ENCODE peak calls at places on chromosomes 1 and 21, in eight cellular contexts. E is neuronal stem cell, N is PC-9, P is aorta, I is dorsolateral prefrontal cortex, M is Panc1, V is mesendoderm, K is coronary artery. R is an unnamed sample.

GRCh38 chr1:227428803-227429202 is 110.5 kb upstream of the CDC42BPA start:
- DNase-seq in N (peak), I (no peak), P (no peak), V (no peak), K (no peak), M (no peak), E (no peak), R (no peak)

GRCh38 chr1:31617917-31618746 is 643 bp downstream of the HCRTR1 start:
- DNase-seq in V (peak), N (peak), K (peak), E (peak), I (no peak), M (no peak), P (no peak), R (no peak)

GRCh38 chr1:8740034-8740449 is 77.4 kb downstream of the RERE start:
- DNase-seq in E (no peak), K (no peak), V (no peak), M (no peak), P (no peak), I (no peak), N (no peak), R (no peak)

GRCh38 chr1:223256034-223256433 is 107.9 kb downstream of the SUSD4 start:
- DNase-seq in V (no peak), E (no peak), I (no peak), K (no peak), N (no peak), M (no peak), P (no peak), R (peak)

GRCh38 chr1:195604287-195604686 is 1004.0 kb downstream of the KCNT2 start:
- DNase-seq in E (no peak), I (no peak), K (no peak), M (no peak), P (no peak), N (no peak), V (no peak), R (no peak)

GRCh38 chr1:116368241-116368640 is 4.8 kb upstream of the ATP1A1 start:
- DNase-seq in E (no peak), I (no peak), K (no peak), P (no peak), V (no peak), M (no peak), N (no peak), R (no peak)

GRCh38 chr1:178483251-178483957 is 13.4 kb downstream of the CLEC20A start:
- DNase-seq in E (no peak), N (no peak), V (no peak), I (no peak), K (no peak), P (no peak), M (no peak), R (no peak)

GRCh38 chr1:100530901-100531487 is 6.9 kb upstream of the GPR88 start:
- DNase-seq in K (no peak), I (no peak), N (no peak), V (no peak), E (no peak), M (no peak), P (peak), R (no peak)

GRCh38 chr1:2791027-2791760 is 10.3 kb downstream of the TTC34 start:
- DNase-seq in M (no peak), P (no peak), I (no peak), E (no peak), N (no peak), K (no peak), V (no peak), R (no peak)

GRCh38 chr1:53584446-53585102 is 125.4 kb downstream of the DMRTB1 start:
- DNase-seq in K (peak), N (no peak), P (no peak), E (no peak), M (no peak), V (no peak), I (no peak), R (no peak)

GRCh38 chr21:17921579-17922530 is 102.7 kb upstream of the C21orf91 start:
- DNase-seq in E (no peak), M (no peak), I (no peak), K (no peak), N (no peak), P (no peak), V (peak), R (no peak)

GRCh38 chr1:100353988-100354387 is 1.7 kb downstream of the CDC14A start:
- DNase-seq in K (no peak), P (no peak), E (no peak), V (peak), I (no peak), N (no peak), M (no peak), R (no peak)

DNA sequence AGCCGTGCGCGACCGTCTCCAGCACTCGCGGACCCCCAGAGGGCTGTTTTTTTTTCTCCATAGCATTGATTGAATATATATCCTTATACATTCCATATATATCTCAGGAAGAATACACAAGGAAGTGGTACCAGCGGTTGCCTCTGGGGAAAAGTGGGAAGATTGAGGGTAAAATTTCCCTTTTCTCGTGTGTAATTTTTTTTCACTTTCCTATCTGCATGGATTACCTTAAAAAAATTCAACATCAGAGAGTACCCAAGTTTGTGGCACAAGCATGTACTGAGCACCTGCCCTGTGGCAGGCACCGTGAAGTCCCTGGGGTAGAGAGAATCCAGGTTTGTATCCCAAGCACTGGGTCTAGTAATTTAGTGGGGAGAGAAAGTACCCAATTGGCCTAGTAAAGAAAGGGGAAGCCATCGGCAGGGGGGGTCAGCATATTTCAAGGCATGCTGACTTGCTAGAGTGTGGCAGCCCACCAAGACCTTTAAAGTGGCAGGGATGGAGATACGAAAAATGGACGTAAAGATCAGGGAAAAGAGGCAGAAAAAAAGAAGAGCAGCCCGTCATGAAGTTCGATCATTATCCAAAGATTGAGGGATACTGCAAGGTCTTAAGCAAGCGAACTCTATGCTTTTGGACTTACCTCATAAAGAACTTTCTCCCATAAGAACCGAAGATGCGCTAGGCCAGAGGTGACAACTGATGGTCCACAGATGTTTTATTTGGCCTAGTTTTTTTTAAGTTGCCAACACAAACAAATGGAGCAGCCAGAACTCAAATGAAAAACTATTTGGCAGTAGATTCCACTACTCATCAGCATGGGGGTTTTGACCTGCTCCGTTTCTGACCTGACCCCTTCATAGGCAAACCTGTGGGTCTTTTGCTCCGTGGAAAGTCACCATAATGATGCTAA is 1.5 kb upstream of the HMGN1 start:
- DNase-seq in K (no peak), M (no peak), E (no peak), P (no peak), I (no peak), N (no peak), V (no peak), R (no peak)
- H3K4me3 ChIP-seq in K (peak), M (peak), E (peak), P (no peak), I (peak), N (peak), V (peak), R (peak)

GRCh38 chr1:88612299-88612698 is 71.8 kb upstream of the PKN2 start:
- DNase-seq in E (peak), K (no peak), P (no peak), M (no peak), I (no peak), V (no peak), N (no peak), R (no peak)
- H3K27ac ChIP-seq in E (no peak), K (no peak), P (no peak), M (no peak), I (no peak), V (no peak), N (no peak), R (no peak)

DNA sequence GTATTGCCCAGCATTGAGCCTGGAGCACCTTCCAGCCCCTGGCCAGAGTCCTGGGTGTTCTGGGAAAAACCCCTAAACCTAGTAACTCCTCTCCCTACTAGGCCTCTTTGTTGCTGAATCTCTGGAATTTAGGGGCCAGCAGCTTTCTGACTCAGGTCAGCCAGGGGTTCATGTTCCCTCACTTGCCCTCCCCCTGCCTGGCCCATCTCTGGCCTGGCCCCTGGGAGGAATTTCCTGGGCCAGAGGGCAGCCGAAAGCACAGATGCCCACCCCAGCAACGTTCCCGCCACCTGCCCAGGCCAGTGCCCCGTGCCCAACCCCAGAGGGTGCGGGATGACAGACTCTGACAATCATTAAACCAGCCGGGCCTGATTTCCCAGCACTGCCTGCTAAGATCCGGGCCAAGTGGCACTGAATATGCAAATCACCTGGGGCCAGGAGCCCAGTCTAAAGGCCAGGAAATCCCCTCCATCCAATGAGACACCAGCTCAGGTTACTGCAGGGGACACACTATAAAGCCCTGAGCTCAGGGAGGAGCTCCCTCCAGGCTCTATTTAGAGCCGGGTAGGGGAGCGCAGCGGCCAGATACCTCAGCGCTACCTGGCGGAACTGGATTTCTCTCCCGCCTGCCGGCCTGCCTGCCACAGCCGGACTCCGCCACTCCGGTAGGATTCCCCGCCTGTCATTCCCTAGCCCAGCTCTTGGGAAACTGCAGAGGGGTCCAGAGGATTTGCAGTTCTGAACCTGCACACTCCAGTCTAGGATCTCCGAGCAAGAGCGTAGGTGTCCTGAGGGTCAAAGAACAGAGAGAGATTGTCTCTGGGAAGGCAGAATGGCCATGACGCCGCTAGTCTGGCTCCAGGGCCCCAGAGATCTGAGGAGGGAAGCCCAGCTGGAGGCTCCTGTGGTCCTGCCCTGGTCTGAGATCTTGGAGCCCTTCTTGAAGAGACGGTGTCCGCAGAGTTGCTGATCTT is at the start of gene ELF3:
- DNase-seq in E (peak), P (no peak), I (no peak), V (peak), K (no peak), N (peak), M (no peak), R (no peak)
- H3K4me3 ChIP-seq in E (no peak), P (no peak), I (no peak), V (peak), K (no peak), N (peak), M (peak), R (no peak)

DNA sequence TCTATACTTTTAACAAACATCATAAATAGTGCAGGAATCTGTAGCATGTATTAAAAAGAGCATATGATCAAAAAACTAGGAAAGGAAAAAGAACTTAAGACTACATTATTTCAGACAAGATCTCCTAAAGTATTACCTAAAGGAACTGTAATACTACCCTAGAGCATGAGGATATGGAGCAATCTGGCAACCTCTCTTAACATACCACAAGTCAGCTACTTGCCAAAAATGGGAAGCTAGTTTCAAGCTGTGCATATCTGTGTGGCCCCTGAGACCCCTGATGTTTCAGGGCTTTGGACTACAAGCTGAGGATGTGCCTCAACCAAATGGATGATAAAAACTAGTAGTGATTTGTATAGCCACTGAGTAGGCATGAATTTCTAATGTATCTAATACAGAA is 525.6 kb downstream of the PTBP2 start:
- DNase-seq in I (no peak), V (no peak), E (no peak), M (no peak), N (no peak), P (no peak), K (no peak), R (no peak)
- H3K27ac ChIP-seq in I (peak), V (no peak), E (no peak), M (no peak), N (no peak), P (no peak), K (no peak), R (no peak)